ENCODE peak calls at places on chromosomes 5 and 9, in four cellular contexts. G is adrenal gland; D is tibial artery; R is activated T-helper 1 cell treated with anti-CD3 and anti-CD28 coated beads, Interleukin-12 subunit alpha, Interleukin-12 subunit beta, Interleukin-2, Interleukin-4 antibody, amounts not matched to agents 30 ng/mL and 10 ng/mL and 1 ng/mL, durations not matched to agents 14 hours and 24 hours and 36 hours. U is an unnamed sample.

GRCh38 chr5:68883441-68883840 is 210.4 kb upstream of the SLC30A5 start:
- DNase-seq in G (no peak), D (no peak), R (no peak), U (no peak)

GRCh38 chr5:134992148-134992547 is 24.4 kb downstream of the CATSPER3 start:
- DNase-seq in G (no peak), D (no peak), R (no peak), U (no peak)

GRCh38 chr5:12413585-12413984 is 509.3 kb upstream of the CTNND2 start:
- DNase-seq in G (no peak), D (no peak), R (no peak), U (no peak)

GRCh38 chr5:36389245-36389644 is 87.5 kb upstream of the RANBP3L start:
- DNase-seq in G (peak; percentile 57), D (peak; percentile 56), R (no peak), U (peak; percentile 51)

GRCh38 chr5:179868541-179868940 is 9.9 kb upstream of the MRNIP start:
- DNase-seq in G (no peak), D (no peak), R (no peak), U (no peak)

GRCh38 chr5:1207555-1207954 is 6.2 kb downstream of the SLC6A19 start:
- DNase-seq in G (no peak), D (no peak), R (no peak), U (no peak)

GRCh38 chr5:142819816-142820215 is 49.6 kb downstream of the ARHGAP26 start:
- DNase-seq in G (no peak), D (no peak), R (no peak), U (no peak)

GRCh38 chr5:55547792-55548191 is 13.0 kb upstream of the PLPP1 start:
- DNase-seq in G (no peak), D (no peak), R (no peak), U (no peak)

GRCh38 chr5:142551242-142552067 is 134.4 kb downstream of the FGF1 start:
- DNase-seq in G (peak; percentile 19), D (peak; percentile 23), R (no peak), U (no peak)

GRCh38 chr5:110043025-110043424 is 353.3 kb downstream of the MAN2A1 start:
- DNase-seq in G (no peak), D (no peak), R (no peak), U (no peak)

GRCh38 chr5:120466337-120467006 is 2.4 kb downstream of the PRR16 start:
- DNase-seq in G (no peak), D (no peak), R (no peak), U (no peak)

GRCh38 chr5:96146675-96147074 is 185.0 kb upstream of the ELL2 start:
- DNase-seq in G (peak; percentile 36), D (no peak), R (peak; percentile 3), U (no peak)

GRCh38 chr9:132548971-132549649 is 33.3 kb upstream of the BARHL1 start:
- DNase-seq in G (no peak), D (no peak), R (no peak), U (peak; percentile 23)

GRCh38 chr9:5438301-5439162 is 807 bp upstream of the PLGRKT start:
- DNase-seq in G (peak; percentile 27), D (no peak), R (peak; percentile 63), U (no peak)

GRCh38 chr5:136120529-136120928 is 12.1 kb upstream of the SMAD5 start:
- DNase-seq in G (no peak), D (no peak), R (no peak), U (no peak)

GRCh38 chr5:145345883-145346282 is 489.3 kb downstream of the PRELID2 start:
- DNase-seq in G (no peak), D (no peak), R (no peak), U (no peak)

GRCh38 chr9:26677965-26678745 is 214.4 kb downstream of the CAAP1 start:
- DNase-seq in G (no peak), D (no peak), R (no peak), U (no peak)

GRCh38 chr9:121631115-121631514 is 20.3 kb upstream of the DAB2IP start:
- DNase-seq in G (no peak), D (no peak), R (no peak), U (no peak)

GRCh38 chr9:70159630-70160029 is 99.1 kb upstream of the SMC5 start:
- DNase-seq in G (no peak), D (no peak), R (no peak), U (no peak)

GRCh38 chr5:130333089-130333488 is 428.8 kb downstream of the CHSY3 start:
- DNase-seq in G (no peak), D (no peak), R (no peak), U (no peak)

GRCh38 chr9:127311239-127311741 is 46.7 kb downstream of the GARNL3 start:
- DNase-seq in G (peak; percentile 56), D (peak; percentile 73), R (no peak), U (no peak)

GRCh38 chr5:10863763-10864383 is 102.8 kb upstream of the DAP start:
- DNase-seq in G (peak; percentile 73), D (peak; percentile 41), R (peak; percentile 19), U (no peak)

GRCh38 chr5:143128412-143129071 is 274.9 kb downstream of the NR3C1 start:
- DNase-seq in G (no peak), D (no peak), R (no peak), U (no peak)

GRCh38 chr5:56328753-56329560 is 95.8 kb upstream of the ANKRD55 start:
- DNase-seq in G (no peak), D (no peak), R (peak; percentile 59), U (no peak)

GRCh38 chr5:139562847-139563246 is 1.7 kb downstream of the UBE2D2 start:
- DNase-seq in G (no peak), D (no peak), R (no peak), U (no peak)

GRCh38 chr5:117436846-117437245 is 862.2 kb upstream of the SEMA6A start:
- DNase-seq in G (no peak), D (no peak), R (no peak), U (no peak)

GRCh38 chr9:3647652-3648051 is 121.9 kb upstream of the RFX3 start:
- DNase-seq in G (no peak), D (no peak), R (no peak), U (no peak)

GRCh38 chr9:115030006-115030405 is 88.0 kb downstream of the TNC start:
- DNase-seq in G (no peak), D (no peak), R (no peak), U (no peak)

GRCh38 chr9:135228983-135229625 is 141.6 kb downstream of the OLFM1 start:
- DNase-seq in G (no peak), D (no peak), R (no peak), U (peak; percentile 42)

GRCh38 chr5:124111886-124112285 is 599.9 kb downstream of the CSNK1G3 start:
- DNase-seq in G (no peak), D (no peak), R (no peak), U (no peak)

GRCh38 chr5:150642567-150642927 is 2.1 kb downstream of the SYNPO start:
- DNase-seq in G (peak; percentile 89), D (peak; percentile 82), R (no peak), U (peak; percentile 90)

GRCh38 chr9:118162711-118163110 is 458.5 kb downstream of the TLR4 start:
- DNase-seq in G (no peak), D (no peak), R (no peak), U (no peak)

GRCh38 chr9:306907-307306 is 92.2 kb downstream of the DOCK8 start:
- DNase-seq in G (peak; percentile 52), D (no peak), R (peak; percentile 20), U (no peak)